ENCODE peak calls at places on chromosome 22, in seven cellular contexts. D is iPS-NIHi11; M is Ammon's horn; S is NCI-H2227 treated with DMSO at 0.1 percent for 48 hours; E is activated naive CD4-positive, alpha-beta T cell treated with anti-CD3 and anti-CD28 coated beads, Interleukin-2, amount 10 ng/mL, durations not matched to agents 7 days and 5 days; N is astrocyte of the spinal cord; Z is OCI-M1. T is an unnamed sample.

GRCh38 chr22:35561796-35562526 is 21.3 kb downstream of the RASD2 start:
- DNase-seq in N (peak; percentile 74), D (peak; percentile 70), Z (no peak), M (no peak), E (no peak), S (no peak), T (no peak)

GRCh38 chr22:29396126-29396525 is 7.8 kb upstream of the AP1B1 start:
- DNase-seq in Z (no peak), N (no peak), E (no peak), M (no peak), S (no peak), D (no peak), T (no peak)

GRCh38 chr22:49433717-49434611 is 393.7 kb downstream of the BRD1 start:
- DNase-seq in N (no peak), S (no peak), Z (no peak), M (no peak), E (no peak), D (peak; percentile 57), T (no peak)

GRCh38 chr22:34333285-34333684 is 413.0 kb upstream of the LARGE1 start:
- DNase-seq in E (no peak), N (no peak), M (no peak), D (no peak), Z (no peak), S (no peak), T (no peak)

GRCh38 chr22:49344196-49344595 is 483.5 kb downstream of the BRD1 start:
- DNase-seq in D (no peak), E (no peak), S (no peak), Z (no peak), M (peak; percentile 45), N (no peak), T (no peak)

GRCh38 chr22:27772370-27773235 is 29.0 kb downstream of the MN1 start:
- DNase-seq in E (no peak), S (no peak), Z (no peak), D (no peak), N (no peak), M (no peak), T (no peak)

GRCh38 chr22:30829901-30830550 is 135.4 kb downstream of the OSBP2 start:
- DNase-seq in N (peak; percentile 87), S (no peak), M (no peak), D (no peak), Z (no peak), E (no peak), T (no peak)

GRCh38 chr22:37442537-37442936 is 15.3 kb upstream of the ELFN2 start:
- DNase-seq in Z (peak; percentile 16), N (peak; percentile 44), E (no peak), S (no peak), M (no peak), D (no peak), T (peak; percentile 44)

GRCh38 chr22:32706149-32706548 is 95.4 kb upstream of the TIMP3 start:
- DNase-seq in D (no peak), S (no peak), M (no peak), E (no peak), N (no peak), Z (peak; percentile 70), T (no peak)

GRCh38 chr22:22865311-22866072 is 22.1 kb upstream of the IGLL5 start:
- DNase-seq in D (no peak), Z (no peak), S (no peak), N (no peak), M (no peak), E (peak; percentile 64), T (no peak)

GRCh38 chr22:23273445-23274145 is 93.3 kb downstream of the BCR start:
- DNase-seq in E (no peak), N (no peak), D (no peak), Z (no peak), S (no peak), M (no peak), T (no peak)

GRCh38 chr22:49106136-49106930 is 721.3 kb downstream of the BRD1 start:
- DNase-seq in Z (no peak), E (peak; percentile 14), D (no peak), M (no peak), N (no peak), S (no peak), T (no peak)

GRCh38 chr22:50443801-50444625 is 30.8 kb downstream of the SBF1 start:
- DNase-seq in N (no peak), M (no peak), Z (no peak), D (no peak), E (no peak), S (no peak), T (no peak)

GRCh38 chr22:37591823-37592404 is 12.0 kb upstream of the LGALS2 start:
- DNase-seq in N (no peak), D (no peak), M (no peak), E (no peak), Z (no peak), S (no peak), T (no peak)

GRCh38 chr22:25021409-25021808 is 68.9 kb downstream of the KIAA1671 start:
- DNase-seq in Z (no peak), S (no peak), D (no peak), E (no peak), M (peak; percentile 43), N (no peak), T (no peak)

GRCh38 chr22:48581206-48581766 is 1246.4 kb downstream of the BRD1 start:
- DNase-seq in Z (no peak), S (no peak), E (no peak), N (no peak), M (no peak), D (no peak), T (no peak)

GRCh38 chr22:17957683-17958082 is 66.7 kb downstream of the MICAL3 start:
- DNase-seq in N (no peak), S (no peak), Z (no peak), M (no peak), D (no peak), E (no peak), T (no peak)

GRCh38 chr22:45290410-45290936 is 5.7 kb downstream of the UPK3A start:
- DNase-seq in D (peak; percentile 49), S (no peak), N (peak; percentile 17), Z (no peak), M (no peak), E (no peak), T (no peak)

GRCh38 chr22:29043906-29044575 is 17.6 kb downstream of the C22orf31 start:
- DNase-seq in M (no peak), Z (no peak), S (no peak), D (no peak), E (no peak), N (peak; percentile 70), T (no peak)

GRCh38 chr22:21612858-21613257 is 17.0 kb downstream of the YDJC start:
- DNase-seq in E (no peak), D (no peak), S (no peak), N (no peak), M (no peak), Z (no peak), T (no peak)

GRCh38 chr22:38006906-38007305 is 22.6 kb upstream of the SOX10 start:
- DNase-seq in D (no peak), Z (no peak), M (no peak), N (no peak), E (no peak), S (no peak), T (no peak)

GRCh38 chr22:39598017-39598965 is 27.7 kb downstream of the CACNA1I start:
- DNase-seq in S (no peak), M (no peak), E (peak; percentile 84), Z (no peak), N (no peak), D (peak; percentile 99), T (no peak)

GRCh38 chr22:29012923-29013322 is 48.7 kb downstream of the C22orf31 start:
- DNase-seq in N (no peak), S (no peak), D (no peak), M (no peak), E (no peak), Z (no peak), T (no peak)

GRCh38 chr22:22060200-22061084 is 77.9 kb upstream of the TOP3B start:
- DNase-seq in M (peak; percentile 35), S (peak; percentile 34), Z (peak; percentile 90), E (peak; percentile 74), N (peak; percentile 6), D (peak; percentile 90), T (peak; percentile 19)

GRCh38 chr22:35039625-35040024 is 26.3 kb upstream of the ISX start:
- DNase-seq in S (no peak), N (no peak), M (no peak), D (no peak), Z (no peak), E (no peak), T (no peak)

GRCh38 chr22:44357962-44358553 is 45.3 kb upstream of the SHISAL1 start:
- DNase-seq in S (no peak), M (peak; percentile 36), Z (no peak), E (no peak), N (peak; percentile 35), D (no peak), T (no peak)

GRCh38 chr22:39185601-39186012 is 33.1 kb upstream of the CBX7 start:
- DNase-seq in Z (no peak), N (no peak), S (no peak), M (peak; percentile 85), D (peak; percentile 26), E (no peak), T (no peak)

GRCh38 chr22:45007247-45007945 is 2.4 kb downstream of the PHF21B start:
- DNase-seq in N (peak; percentile 24), Z (no peak), M (peak; percentile 34), E (no peak), S (peak; percentile 70), D (peak; percentile 87), T (no peak)

GRCh38 chr22:23128269-23129108 is 13.3 kb downstream of the RSPH14 start:
- DNase-seq in M (peak; percentile 91), D (peak; percentile 93), E (peak; percentile 80), N (peak; percentile 76), Z (peak; percentile 81), S (peak; percentile 7), T (peak; percentile 62)